ENCODE peak calls at places on chromosomes 12 and 14, in nine cellular contexts. U, B, W, C, K, J, D, Z and F are unnamed samples.

GRCh38 chr12:120230326-120230973 is 29.5 kb upstream of the RPLP0 start:
- DNase-seq in K (peak), B (peak), U (peak), Z (no peak), W (peak), J (no peak), D (no peak), C (peak), F (peak)

GRCh38 chr12:104510145-104510872 is 53.6 kb downstream of the CHST11 start:
- DNase-seq in W (no peak), C (no peak), Z (no peak), J (no peak), U (no peak), K (no peak), D (no peak), B (no peak), F (no peak)

GRCh38 chr12:55818140-55818728 is 393 bp downstream of the ORMDL2 start:
- DNase-seq in Z (no peak), D (no peak), B (no peak), J (no peak), C (no peak), K (no peak), U (no peak), W (no peak), F (peak)

GRCh38 chr14:37062191-37062803 is 110.1 kb downstream of the SLC25A21 start:
- DNase-seq in B (no peak), Z (no peak), U (no peak), D (no peak), W (no peak), J (no peak), C (no peak), K (no peak), F (no peak)

GRCh38 chr12:19223018-19223417 is 93.5 kb downstream of the PLEKHA5 start:
- DNase-seq in U (peak), K (no peak), B (no peak), W (no peak), D (no peak), Z (no peak), C (no peak), J (no peak), F (peak)

GRCh38 chr14:22977434-22977683 is 5.0 kb downstream of the AJUBA start:
- DNase-seq in W (no peak), D (no peak), U (no peak), Z (no peak), B (no peak), K (no peak), J (no peak), C (no peak), F (no peak)

GRCh38 chr12:106369624-106370346 is 12.2 kb downstream of the POLR3B start:
- DNase-seq in C (no peak), Z (no peak), D (no peak), K (peak), B (no peak), J (no peak), U (peak), W (no peak), F (peak)

GRCh38 chr12:16075887-16076286 is 164.8 kb downstream of the DERA start:
- DNase-seq in Z (no peak), J (no peak), B (no peak), K (no peak), U (no peak), D (no peak), C (no peak), W (no peak), F (no peak)

GRCh38 chr12:6334940-6335450 is 6.9 kb downstream of the TNFRSF1A start:
- DNase-seq in K (no peak), D (no peak), C (peak), Z (no peak), J (no peak), B (peak), U (no peak), W (no peak), F (no peak)

GRCh38 chr12:126397071-126397571 is 1331.9 kb downstream of the AACS start:
- DNase-seq in K (no peak), C (no peak), B (no peak), Z (no peak), J (no peak), U (no peak), W (no peak), D (peak), F (no peak)

GRCh38 chr12:100248886-100249285 is 18.0 kb downstream of the DEPDC4 start:
- DNase-seq in Z (no peak), B (no peak), W (no peak), U (no peak), J (no peak), C (no peak), K (no peak), D (no peak), F (no peak)

GRCh38 chr12:6605425-6606330 is 1.5 kb downstream of the CHD4 start:
- DNase-seq in D (peak), Z (peak), W (peak), C (no peak), J (no peak), K (no peak), U (no peak), B (peak), F (peak)

GRCh38 chr14:61632401-61633195 is 62.7 kb upstream of the HIF1A start:
- DNase-seq in B (no peak), Z (no peak), C (no peak), D (no peak), J (no peak), U (no peak), W (no peak), K (no peak), F (no peak)

GRCh38 chr12:117816-118345 is 51.3 kb downstream of the IQSEC3 start:
- DNase-seq in B (no peak), W (no peak), Z (no peak), C (no peak), K (no peak), D (no peak), U (no peak), J (no peak), F (no peak)

GRCh38 chr12:49244161-49244560 is 20.7 kb upstream of the TUBA1C start:
- DNase-seq in B (no peak), U (no peak), Z (no peak), C (no peak), D (no peak), J (no peak), W (no peak), K (peak), F (no peak)

GRCh38 chr12:93966516-93967133 is 181.8 kb upstream of the PLXNC1 start:
- DNase-seq in D (no peak), W (no peak), J (no peak), B (no peak), K (no peak), C (no peak), U (no peak), Z (no peak), F (no peak)

GRCh38 chr14:72665259-72665658 is 228.6 kb downstream of the DPF3 start:
- DNase-seq in D (no peak), C (no peak), U (peak), Z (no peak), K (peak), J (no peak), W (no peak), B (no peak), F (peak)

GRCh38 chr14:23181453-23181852 is 2.0 kb downstream of the SLC7A8 start:
- DNase-seq in K (no peak), J (no peak), Z (no peak), B (no peak), U (no peak), D (no peak), W (no peak), C (no peak), F (no peak)

GRCh38 chr12:66647034-66647691 is 31.7 kb downstream of the GRIP1 start:
- DNase-seq in K (peak), U (no peak), B (no peak), W (no peak), J (no peak), Z (no peak), C (no peak), D (no peak), F (peak)

GRCh38 chr12:4416276-4416675 is 29.3 kb downstream of the FGF6 start:
- DNase-seq in U (no peak), B (no peak), D (no peak), W (no peak), Z (no peak), K (no peak), J (no peak), C (no peak), F (no peak)

GRCh38 chr14:105316968-105317498 is 2.5 kb downstream of the PACS2 start:
- DNase-seq in W (no peak), U (no peak), J (no peak), B (no peak), K (no peak), C (no peak), D (no peak), Z (no peak), F (no peak)

GRCh38 chr12:22765731-22766130 is 140.8 kb downstream of the ETNK1 start:
- DNase-seq in W (no peak), Z (no peak), J (no peak), U (no peak), B (no peak), D (no peak), C (no peak), K (no peak), F (no peak)

GRCh38 chr12:118055144-118055557 is 5.8 kb downstream of the WSB2 start:
- DNase-seq in W (no peak), B (peak), K (no peak), D (peak), C (peak), Z (peak), J (no peak), U (peak), F (no peak)

GRCh38 chr14:63605041-63605532 is 36.6 kb downstream of the WDR89 start:
- DNase-seq in K (peak), B (no peak), W (no peak), D (no peak), Z (no peak), C (no peak), J (no peak), U (no peak), F (no peak)

GRCh38 chr14:53567236-53567785 is 389.3 kb downstream of the BMP4 start:
- DNase-seq in K (no peak), W (no peak), Z (no peak), U (no peak), B (no peak), C (no peak), D (no peak), J (no peak), F (no peak)

GRCh38 chr14:39102265-39102968 is 618 bp downstream of the SEC23A start:
- DNase-seq in U (peak), K (peak), W (no peak), Z (peak), D (no peak), B (no peak), J (no peak), C (peak), F (peak)

GRCh38 chr14:61570188-61570960 is 124.9 kb upstream of the HIF1A start:
- DNase-seq in W (no peak), Z (peak), J (no peak), B (no peak), K (no peak), D (no peak), C (no peak), U (no peak), F (no peak)

GRCh38 chr14:78498062-78498595 is 328.0 kb downstream of the NRXN3 start:
- DNase-seq in C (no peak), B (no peak), W (no peak), U (no peak), J (peak), Z (no peak), D (no peak), K (no peak), F (no peak)

GRCh38 chr14:101071493-101071891 is 168.0 kb upstream of the RTL1 start:
- DNase-seq in C (peak), K (no peak), D (no peak), B (no peak), W (no peak), J (no peak), Z (no peak), U (no peak), F (no peak)

GRCh38 chr14:104522926-104523545 is 56.5 kb upstream of the C14orf180 start:
- DNase-seq in J (no peak), C (no peak), B (no peak), D (no peak), U (no peak), Z (no peak), K (no peak), W (no peak), F (no peak)

GRCh38 chr12:25320123-25321006 is 69.6 kb upstream of the KRAS start:
- DNase-seq in D (no peak), U (no peak), Z (no peak), W (no peak), K (no peak), C (no peak), B (no peak), J (no peak), F (no peak)

GRCh38 chr14:59177229-59177628 is 11.2 kb upstream of the DAAM1 start:
- DNase-seq in C (no peak), B (no peak), Z (no peak), J (no peak), W (no peak), K (no peak), U (peak), D (no peak), F (no peak)

GRCh38 chr12:107525063-107525718 is 160.4 kb upstream of the PWP1 start:
- DNase-seq in J (no peak), D (no peak), K (no peak), B (no peak), U (no peak), C (no peak), W (no peak), Z (no peak), F (no peak)

GRCh38 chr14:69485261-69485660 is 733 bp downstream of the PLEKHD1 start:
- DNase-seq in K (no peak), W (no peak), B (no peak), U (no peak), C (no peak), J (no peak), D (no peak), Z (no peak), F (no peak)

GRCh38 chr12:31002361-31002725 is 71.3 kb upstream of the DDX11 start:
- DNase-seq in K (no peak), U (no peak), J (no peak), C (no peak), D (no peak), Z (no peak), B (no peak), W (no peak), F (no peak)

GRCh38 chr12:45553204-45553603 is 176.3 kb upstream of the ARID2 start:
- DNase-seq in B (no peak), D (no peak), U (no peak), W (no peak), Z (no peak), J (no peak), C (no peak), K (no peak), F (peak)

GRCh38 chr12:50248406-50248805 is 34.9 kb downstream of the LIMA1 start:
- DNase-seq in U (no peak), K (no peak), W (no peak), C (no peak), D (no peak), B (no peak), Z (no peak), J (no peak), F (no peak)
- H3K27ac ChIP-seq in U (peak), K (no peak), W (no peak), C (peak), D (no peak), B (peak), Z (no peak), J (no peak), F (no peak)

DNA sequence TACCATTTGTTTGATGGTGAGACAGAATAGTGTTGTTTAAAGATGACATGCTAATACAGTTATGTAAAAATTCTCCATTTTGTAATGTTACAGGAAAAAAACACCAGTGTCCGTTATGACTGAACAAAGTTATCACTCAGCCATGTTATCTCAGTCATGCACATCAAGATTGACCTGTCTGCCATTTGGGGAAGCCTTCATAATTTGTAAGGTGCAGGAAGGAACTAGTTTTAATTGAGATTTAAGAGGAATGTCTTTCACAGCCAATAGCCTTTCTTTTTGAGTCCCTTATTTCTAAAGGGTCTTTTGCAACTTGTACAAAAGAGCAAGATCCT is 432.2 kb downstream of the RAD51B start:
- DNase-seq in Z (no peak), C (no peak), U (no peak), K (no peak), W (no peak), B (no peak), D (no peak), J (no peak), F (no peak)
- H3K27ac ChIP-seq in Z (no peak), C (peak), U (peak), K (no peak), W (peak), B (peak), D (no peak), J (no peak), F (no peak)

GRCh38 chr12:124532947-124533346 is 34.5 kb downstream of the NCOR2 start:
- DNase-seq in K (no peak), W (no peak), B (no peak), D (no peak), C (no peak), Z (no peak), U (no peak), J (no peak), F (no peak)
- H3K27ac ChIP-seq in K (no peak), W (no peak), B (no peak), D (no peak), C (no peak), Z (no peak), U (peak), J (no peak), F (peak)

GRCh38 chr14:75725481-75725880 is 64.4 kb downstream of the TTLL5 start:
- DNase-seq in K (no peak), B (peak), W (peak), C (no peak), J (no peak), U (no peak), D (no peak), Z (no peak), F (no peak)
- H3K27ac ChIP-seq in K (no peak), B (peak), W (peak), C (peak), J (no peak), U (no peak), D (no peak), Z (no peak), F (no peak)

GRCh38 chr14:68263563-68264350 is 444.2 kb downstream of the RAD51B start:
- DNase-seq in C (no peak), K (peak), B (no peak), D (peak), Z (no peak), J (no peak), U (no peak), W (no peak), F (no peak)

GRCh38 chr14:68266998-68267397 is 447.4 kb downstream of the RAD51B start:
- DNase-seq in U (no peak), W (no peak), Z (no peak), B (no peak), C (no peak), D (no peak), J (no peak), K (no peak), F (no peak)

GRCh38 chr14:68261092-68261842 is 441.7 kb downstream of the RAD51B start:
- DNase-seq in U (no peak), B (no peak), K (no peak), C (no peak), J (no peak), Z (no peak), W (no peak), D (no peak), F (no peak)

GRCh38 chr14:68260121-68260520 is 440.5 kb downstream of the RAD51B start:
- DNase-seq in W (no peak), Z (no peak), K (no peak), U (no peak), D (no peak), C (no peak), J (no peak), B (no peak), F (no peak)

DNA sequence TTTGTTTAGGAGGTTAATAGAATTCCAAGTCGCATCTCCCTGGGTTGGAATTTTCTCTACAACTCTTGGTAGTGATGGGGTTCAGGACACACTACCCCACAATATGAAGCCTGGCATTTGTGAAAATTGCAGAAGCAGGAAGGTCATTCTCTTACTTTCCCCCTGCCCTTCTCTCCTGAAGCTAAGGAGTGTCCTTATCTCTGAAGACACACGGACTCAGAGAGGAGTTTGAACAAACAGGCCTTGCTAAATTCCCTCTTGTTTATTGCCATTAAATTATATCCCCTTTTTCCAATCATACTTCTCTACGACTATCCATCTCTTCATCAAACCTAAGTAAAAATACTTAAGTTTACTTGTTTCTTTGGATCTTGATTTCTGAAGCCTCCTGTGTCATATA is 443.0 kb downstream of the RAD51B start:
- DNase-seq in K (no peak), C (no peak), Z (no peak), D (no peak), B (no peak), W (no peak), J (no peak), U (no peak), F (no peak)
- H3K27ac ChIP-seq in K (no peak), C (no peak), Z (no peak), D (no peak), B (no peak), W (no peak), J (no peak), U (peak), F (no peak)

DNA sequence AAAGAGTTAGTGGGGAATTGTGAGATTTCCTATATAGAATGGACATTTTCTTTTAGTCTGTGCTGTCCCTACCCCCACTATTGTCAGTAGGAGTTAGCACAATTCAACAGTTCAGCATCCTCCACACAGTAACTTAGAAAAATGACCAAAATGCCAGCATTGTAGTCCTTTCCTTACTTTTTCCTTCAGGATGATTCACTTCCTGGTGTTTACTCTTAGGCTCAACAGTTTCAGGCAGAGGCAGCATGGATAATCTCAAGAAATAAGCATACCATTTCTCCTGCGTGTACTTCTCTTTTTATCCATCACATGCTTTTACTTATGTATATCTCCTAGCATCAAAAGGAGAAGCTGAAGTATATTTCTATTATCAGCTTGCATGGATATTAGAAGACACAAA is 683.4 kb downstream of the SLC16A7 start:
- DNase-seq in D (no peak), U (no peak), J (no peak), K (peak), B (no peak), Z (no peak), W (no peak), C (no peak), F (no peak)
- H3K27ac ChIP-seq in D (no peak), U (no peak), J (no peak), K (no peak), B (no peak), Z (no peak), W (no peak), C (no peak), F (no peak)

GRCh38 chr14:96119947-96120346 is 80.8 kb downstream of the C14orf132 start:
- DNase-seq in D (no peak), J (no peak), C (no peak), W (no peak), Z (no peak), K (peak), B (no peak), U (no peak), F (no peak)
- H3K27ac ChIP-seq in D (no peak), J (no peak), C (no peak), W (no peak), Z (no peak), K (no peak), B (no peak), U (peak), F (no peak)

GRCh38 chr14:71022015-71022919 is 115.0 kb downstream of the PCNX1 start:
- DNase-seq in C (no peak), U (no peak), Z (no peak), W (no peak), J (no peak), K (no peak), D (no peak), B (no peak), F (no peak)

GRCh38 chr14:71022939-71023338 is 115.7 kb downstream of the PCNX1 start:
- DNase-seq in B (no peak), C (no peak), W (no peak), Z (no peak), J (no peak), U (no peak), K (no peak), D (no peak), F (no peak)

DNA sequence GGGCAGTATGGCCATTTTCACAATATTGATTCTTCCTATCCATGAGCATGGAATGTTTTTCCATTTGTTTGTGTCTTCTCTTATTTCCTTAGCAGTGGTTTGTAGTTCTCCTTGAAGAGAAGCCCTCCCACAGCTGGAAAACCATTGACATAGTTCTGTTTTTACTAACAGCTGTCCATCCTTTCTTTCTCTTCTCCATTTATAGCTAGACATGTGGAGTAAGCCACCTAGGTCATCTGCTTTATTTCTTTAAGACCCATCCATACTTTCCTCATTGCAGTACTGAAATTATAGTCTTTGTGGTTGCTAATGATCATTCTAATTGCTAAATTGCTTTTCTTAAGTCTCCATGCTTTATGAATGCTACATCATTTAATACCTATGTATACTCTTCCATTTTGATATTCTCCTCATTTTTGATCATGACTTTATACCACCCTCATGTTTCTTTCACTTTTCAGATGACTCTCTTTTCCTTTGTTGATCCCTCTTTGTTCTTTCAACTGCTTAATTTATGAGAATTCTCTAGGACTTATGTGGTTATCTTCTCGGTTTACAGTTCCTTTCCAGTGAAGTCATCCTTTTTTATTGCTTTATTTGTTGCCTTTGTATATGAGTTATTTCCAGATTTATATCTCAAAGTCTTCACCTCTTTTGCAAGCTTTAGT is 114.2 kb downstream of the PCNX1 start:
- DNase-seq in C (no peak), W (no peak), K (peak), Z (no peak), D (no peak), J (no peak), B (no peak), U (peak), F (peak)
- H3K27ac ChIP-seq in C (no peak), W (no peak), K (no peak), Z (no peak), D (no peak), J (no peak), B (no peak), U (no peak), F (no peak)